ENCODE peak calls at places on chromosome 1, in four cellular contexts. One of them, this sample, is unnamed.

GRCh38 chr1:67559222-67559700 is 125.7 kb upstream of the GADD45A start:
- DNase-seq in tibial nerve: no peak
- DNase-seq in CD8-positive, alpha-beta T cell: no peak
- DNase-seq in PC-3: no peak
- DNase-seq in this sample: peak

GRCh38 chr1:1914101-1914811 is 804 bp upstream of the CALML6 start:
- DNase-seq in tibial nerve: no peak
- DNase-seq in CD8-positive, alpha-beta T cell: no peak
- DNase-seq in PC-3: no peak
- DNase-seq in this sample: no peak

GRCh38 chr1:100606438-100606837 is 68.5 kb downstream of the GPR88 start:
- DNase-seq in tibial nerve: peak
- DNase-seq in CD8-positive, alpha-beta T cell: peak
- DNase-seq in PC-3: peak
- DNase-seq in this sample: peak

GRCh38 chr1:229224308-229224707 is 46.6 kb upstream of the RAB4A start:
- DNase-seq in tibial nerve: no peak
- DNase-seq in CD8-positive, alpha-beta T cell: no peak
- DNase-seq in PC-3: peak
- DNase-seq in this sample: peak

GRCh38 chr1:186925881-186926676 is 97.3 kb downstream of the PLA2G4A start:
- DNase-seq in tibial nerve: no peak
- DNase-seq in CD8-positive, alpha-beta T cell: no peak
- DNase-seq in PC-3: peak
- DNase-seq in this sample: no peak

GRCh38 chr1:76901158-76901767 is 34.0 kb downstream of the ST6GALNAC5 start:
- DNase-seq in tibial nerve: peak
- DNase-seq in CD8-positive, alpha-beta T cell: peak
- DNase-seq in PC-3: peak
- DNase-seq in this sample: peak

GRCh38 chr1:92587445-92587844 is 100.7 kb upstream of the GFI1 start:
- DNase-seq in tibial nerve: no peak
- DNase-seq in CD8-positive, alpha-beta T cell: no peak
- DNase-seq in PC-3: no peak
- DNase-seq in this sample: no peak

GRCh38 chr1:111769517-111770146 is 13.9 kb downstream of the DDX20 start:
- DNase-seq in tibial nerve: peak
- DNase-seq in CD8-positive, alpha-beta T cell: peak
- DNase-seq in PC-3: peak
- DNase-seq in this sample: peak

GRCh38 chr1:13583592-13583963 is at the start of gene PDPN:
- DNase-seq in tibial nerve: no peak
- DNase-seq in CD8-positive, alpha-beta T cell: no peak
- DNase-seq in PC-3: no peak
- DNase-seq in this sample: peak

GRCh38 chr1:101150676-101151075 is 86.1 kb upstream of the S1PR1 start:
- DNase-seq in tibial nerve: no peak
- DNase-seq in CD8-positive, alpha-beta T cell: no peak
- DNase-seq in PC-3: peak
- DNase-seq in this sample: peak

GRCh38 chr1:212754715-212755114 is 36.9 kb downstream of the NSL1 start:
- DNase-seq in tibial nerve: no peak
- DNase-seq in CD8-positive, alpha-beta T cell: no peak
- DNase-seq in PC-3: no peak
- DNase-seq in this sample: no peak

GRCh38 chr1:77388655-77389054 is 106.8 kb downstream of the AK5 start:
- DNase-seq in tibial nerve: no peak
- DNase-seq in CD8-positive, alpha-beta T cell: no peak
- DNase-seq in PC-3: no peak
- DNase-seq in this sample: no peak

GRCh38 chr1:119285482-119285881 is 83.1 kb upstream of the HAO2 start:
- DNase-seq in tibial nerve: no peak
- DNase-seq in CD8-positive, alpha-beta T cell: no peak
- DNase-seq in PC-3: peak
- DNase-seq in this sample: peak

GRCh38 chr1:113141650-113142473 is 68.9 kb downstream of the LRIG2 start:
- DNase-seq in tibial nerve: no peak
- DNase-seq in CD8-positive, alpha-beta T cell: no peak
- DNase-seq in PC-3: peak
- DNase-seq in this sample: peak

GRCh38 chr1:101178688-101179491 is 57.9 kb upstream of the S1PR1 start:
- DNase-seq in tibial nerve: no peak
- DNase-seq in CD8-positive, alpha-beta T cell: no peak
- DNase-seq in PC-3: no peak
- DNase-seq in this sample: no peak

GRCh38 chr1:41122851-41123518 is 101.5 kb upstream of the SLFNL1 start:
- DNase-seq in tibial nerve: peak
- DNase-seq in CD8-positive, alpha-beta T cell: no peak
- DNase-seq in PC-3: peak
- DNase-seq in this sample: peak

GRCh38 chr1:186082235-186082937 is 292.7 kb downstream of the TPR start:
- DNase-seq in tibial nerve: peak
- DNase-seq in CD8-positive, alpha-beta T cell: no peak
- DNase-seq in PC-3: peak
- DNase-seq in this sample: peak

GRCh38 chr1:176119549-176119948 is 87.5 kb downstream of the COP1 start:
- DNase-seq in tibial nerve: no peak
- DNase-seq in CD8-positive, alpha-beta T cell: no peak
- DNase-seq in PC-3: peak
- DNase-seq in this sample: peak

GRCh38 chr1:196481616-196482015 is 126.6 kb downstream of the KCNT2 start:
- DNase-seq in tibial nerve: no peak
- DNase-seq in CD8-positive, alpha-beta T cell: no peak
- DNase-seq in PC-3: peak
- DNase-seq in this sample: no peak

DNA sequence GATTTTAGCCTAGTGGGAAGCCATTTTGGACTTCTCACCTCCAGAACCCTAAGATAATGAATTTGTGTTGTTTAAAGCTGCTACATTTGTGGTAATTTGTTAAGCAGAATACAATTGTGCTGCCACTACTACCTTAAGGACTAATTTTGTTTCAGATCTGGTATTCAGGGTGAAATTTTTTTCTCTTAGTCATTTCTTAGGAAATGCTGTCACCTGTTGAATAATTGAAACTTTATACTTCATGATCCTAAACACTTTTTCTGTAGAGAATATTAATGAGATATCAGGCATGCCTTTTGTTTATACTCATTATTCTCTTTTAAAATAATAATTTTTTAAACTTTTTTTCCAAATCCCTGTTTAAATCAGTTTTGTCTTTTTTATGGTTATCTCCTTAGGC is 246.8 kb downstream of the TGFB2 start:
- DNase-seq in tibial nerve: no peak
- DNase-seq in CD8-positive, alpha-beta T cell: no peak
- DNase-seq in PC-3: peak
- DNase-seq in this sample: no peak
- TF ChIP-seq CTCF in tibial nerve: no peak
- TF ChIP-seq CTCF in CD8-positive, alpha-beta T cell: no peak
- TF ChIP-seq CTCF in PC-3: no peak
- TF ChIP-seq CTCF in this sample: no peak

DNA sequence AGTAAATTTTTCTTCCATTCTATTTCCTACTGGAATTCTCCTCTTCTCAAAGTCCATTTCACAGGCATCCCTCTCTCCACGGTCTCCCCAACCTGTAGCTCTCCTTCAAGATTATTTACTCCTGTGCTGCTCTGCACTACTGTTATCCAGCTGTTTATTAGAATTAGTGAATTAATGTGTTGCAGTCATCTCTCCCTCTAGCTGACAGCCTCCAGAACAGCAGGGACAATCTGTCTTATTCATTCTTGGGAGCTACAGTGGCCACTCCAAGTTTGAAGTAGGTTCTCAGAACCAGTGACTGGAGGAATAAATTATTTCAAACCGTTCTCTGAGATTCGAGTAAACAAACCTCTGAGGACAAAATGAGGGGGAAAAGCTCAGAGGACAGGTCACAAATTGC is 331.0 kb downstream of the RRAGC start:
- DNase-seq in tibial nerve: no peak
- DNase-seq in CD8-positive, alpha-beta T cell: no peak
- DNase-seq in PC-3: no peak
- DNase-seq in this sample: no peak
- TF ChIP-seq CTCF in tibial nerve: no peak
- TF ChIP-seq CTCF in CD8-positive, alpha-beta T cell: no peak
- TF ChIP-seq CTCF in PC-3: no peak
- TF ChIP-seq CTCF in this sample: no peak

GRCh38 chr1:7117599-7118281 is 332.5 kb downstream of the CAMTA1 start:
- DNase-seq in tibial nerve: no peak
- DNase-seq in CD8-positive, alpha-beta T cell: no peak
- DNase-seq in PC-3: no peak
- DNase-seq in this sample: peak
- TF ChIP-seq CTCF in tibial nerve: no peak
- TF ChIP-seq CTCF in CD8-positive, alpha-beta T cell: no peak
- TF ChIP-seq CTCF in PC-3: peak
- TF ChIP-seq CTCF in this sample: no peak

DNA sequence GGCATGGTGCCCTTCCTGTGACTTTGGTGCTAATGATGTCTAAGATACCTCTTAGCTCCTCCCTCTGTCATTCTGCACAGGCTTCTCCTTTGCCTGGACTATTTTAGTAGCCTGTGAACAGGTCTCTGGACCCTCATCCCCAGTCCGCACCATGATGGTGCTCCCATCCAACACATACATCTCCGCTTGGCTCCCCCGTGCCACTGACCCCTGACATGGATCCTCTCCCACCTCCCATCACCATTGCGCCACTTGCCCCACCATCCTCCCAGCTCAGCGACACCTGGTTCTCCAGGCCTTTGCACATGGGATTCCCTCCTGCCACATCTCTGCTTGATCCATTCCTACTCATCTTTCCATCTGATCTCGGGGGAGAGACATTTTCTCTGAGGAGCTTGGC is 33.9 kb downstream of the RUNX3 start:
- DNase-seq in tibial nerve: no peak
- DNase-seq in CD8-positive, alpha-beta T cell: no peak
- DNase-seq in PC-3: no peak
- DNase-seq in this sample: no peak
- TF ChIP-seq CTCF in tibial nerve: no peak
- TF ChIP-seq CTCF in CD8-positive, alpha-beta T cell: no peak
- TF ChIP-seq CTCF in PC-3: no peak
- TF ChIP-seq CTCF in this sample: no peak

This sample was measured in MCF 10A.